ENCODE peak calls at places on chromosome 12, in eight cellular contexts. I is memory B cell; U is LHCN-M2; V is AG09309; C is choroid plexus epithelial cell; H is mucosa of descending colon; P is GM12891; Q is activated CD8-positive, alpha-beta memory T cell treated with anti-CD3 and anti-CD28 coated beads for 24 hours. A is an unnamed sample.

GRCh38 chr12:11787921-11788849 is 138.7 kb downstream of the ETV6 start:
- DNase-seq in I (no peak), U (no peak), V (no peak), C (no peak), H (no peak), P (no peak), Q (no peak), A (no peak)

GRCh38 chr12:47282206-47282605 is 202.4 kb upstream of the AMIGO2 start:
- DNase-seq in I (no peak), U (peak), V (peak), C (peak), H (no peak), P (no peak), Q (no peak), A (no peak)

GRCh38 chr12:71636704-71637115 is 26.9 kb downstream of the ZFC3H1 start:
- DNase-seq in I (no peak), U (peak), V (peak), C (peak), H (no peak), P (peak), Q (no peak), A (no peak)

GRCh38 chr12:75289678-75290200 is 40.4 kb downstream of the CAPS2 start:
- DNase-seq in I (no peak), U (peak), V (no peak), C (peak), H (no peak), P (no peak), Q (no peak), A (no peak)

GRCh38 chr12:75825686-75826085 is 205.9 kb downstream of the PHLDA1 start:
- DNase-seq in I (no peak), U (peak), V (peak), C (peak), H (no peak), P (no peak), Q (no peak), A (no peak)

GRCh38 chr12:111410229-111411186 is 4.8 kb downstream of the SH2B3 start:
- DNase-seq in I (no peak), U (peak), V (no peak), C (peak), H (no peak), P (no peak), Q (no peak), A (no peak)

GRCh38 chr12:104171785-104172563 is 34.0 kb upstream of the NFYB start:
- DNase-seq in I (no peak), U (no peak), V (no peak), C (no peak), H (no peak), P (no peak), Q (no peak), A (no peak)

GRCh38 chr12:103802586-103802886 is 38.5 kb downstream of the NT5DC3 start:
- DNase-seq in I (no peak), U (no peak), V (no peak), C (no peak), H (no peak), P (no peak), Q (no peak), A (no peak)